ENCODE peak calls at places on chromosomes 11 and 22, in eight cellular contexts. M, O, X, P, T, R, L and E are unnamed samples. For H3K27me3, the result is how much of the 10 kb centered on the place peaks cover.

GRCh38 chr11:119352857-119353260 is 6.4 kb upstream of the MFRP start:
- DNase-seq in R (no peak), L (peak), X (peak), M (no peak), P (no peak), O (no peak), T (no peak), E (no peak)

GRCh38 chr22:20249797-20250354 is 18.2 kb downstream of the RTN4R start:
- DNase-seq in P (no peak), T (no peak), X (no peak), L (no peak), M (no peak), O (peak), R (no peak), E (no peak)

GRCh38 chr11:103729653-103730052 is 306.8 kb upstream of the DDI1 start:
- DNase-seq in X (no peak), T (no peak), M (no peak), L (no peak), O (no peak), P (no peak), R (no peak), E (no peak)

GRCh38 chr11:115990004-115990447 is 485.8 kb upstream of the CADM1 start:
- DNase-seq in X (peak), P (no peak), L (peak), R (no peak), M (no peak), O (no peak), T (no peak), E (no peak)

GRCh38 chr22:29555065-29555644 is 1.6 kb upstream of the THOC5 start:
- DNase-seq in R (no peak), T (no peak), M (no peak), O (peak), L (no peak), P (no peak), X (no peak), E (no peak)

GRCh38 chr11:63673579-63673978 is 2.4 kb upstream of the ATL3 start:
- DNase-seq in O (no peak), P (no peak), L (no peak), M (no peak), X (no peak), T (no peak), R (no peak), E (no peak)

GRCh38 chr11:112085822-112086421 is 634 bp downstream of the TIMM8B start:
- DNase-seq in L (peak), R (peak), P (no peak), X (peak), M (peak), O (peak), T (no peak), E (no peak)

GRCh38 chr11:61149624-61150615 is 11.3 kb downstream of the VPS37C start:
- DNase-seq in X (no peak), R (no peak), T (no peak), L (no peak), O (no peak), P (no peak), M (no peak), E (no peak)

GRCh38 chr11:87600938-87601337 is 563.2 kb downstream of the TMEM135 start:
- DNase-seq in P (no peak), T (no peak), L (peak), O (no peak), R (no peak), M (no peak), X (no peak), E (no peak)

GRCh38 chr22:45948081-45948648 is 28.8 kb downstream of the WNT7B start:
- DNase-seq in L (no peak), T (no peak), X (no peak), P (no peak), O (no peak), R (no peak), M (no peak), E (no peak)

GRCh38 chr22:23402275-23403151 is 177.6 kb downstream of the IGLL1 start:
- DNase-seq in L (peak), T (peak), R (peak), P (no peak), M (peak), X (peak), O (no peak), E (peak)

GRCh38 chr22:44625421-44625760 is 76.6 kb upstream of the PRR5 start:
- DNase-seq in P (no peak), T (no peak), O (no peak), L (no peak), R (no peak), M (no peak), X (no peak), E (no peak)

GRCh38 chr11:71564430-71564829 is 933 bp upstream of the KRTAP5-10 start:
- DNase-seq in M (no peak), L (no peak), R (no peak), T (no peak), O (no peak), X (no peak), P (no peak), E (no peak)

GRCh38 chr11:103920449-103920848 is 116.0 kb upstream of the DDI1 start:
- DNase-seq in M (no peak), R (no peak), O (no peak), P (no peak), X (no peak), T (no peak), L (no peak), E (no peak)

GRCh38 chr22:29308791-29309262 is 2.4 kb downstream of the GAS2L1 start:
- DNase-seq in M (no peak), O (no peak), R (no peak), T (peak), X (no peak), L (no peak), P (no peak), E (no peak)

GRCh38 chr11:134142536-134142935 is 73.7 kb downstream of the JAM3 start:
- DNase-seq in X (no peak), O (no peak), M (no peak), T (no peak), R (no peak), L (no peak), P (no peak), E (no peak)

GRCh38 chr11:94020777-94021615 is at the start of gene HEPHL1:
- DNase-seq in P (no peak), R (no peak), T (no peak), X (no peak), O (no peak), M (no peak), L (no peak), E (no peak)

GRCh38 chr22:17130199-17130598 is 9.0 kb upstream of the TMEM121B start:
- DNase-seq in P (no peak), T (no peak), R (no peak), X (no peak), M (no peak), O (no peak), L (no peak), E (no peak)

GRCh38 chr22:50732681-50733080 is 5.3 kb upstream of the ACR start:
- DNase-seq in L (no peak), M (no peak), X (peak), P (peak), T (no peak), R (no peak), O (no peak), E (no peak)

GRCh38 chr11:9250139-9250582 is 15.0 kb downstream of the DENND5A start:
- DNase-seq in X (no peak), T (peak), P (no peak), O (no peak), M (no peak), R (no peak), L (no peak), E (no peak)

GRCh38 chr11:118139578-118139977 is 13.0 kb downstream of the SCN4B start:
- DNase-seq in M (no peak), X (no peak), R (no peak), T (no peak), L (no peak), P (no peak), O (no peak), E (no peak)

GRCh38 chr11:93236741-93237675 is 39.2 kb upstream of the SLC36A4 start:
- DNase-seq in X (no peak), R (no peak), L (peak), M (peak), O (peak), T (no peak), P (no peak), E (no peak)

GRCh38 chr11:132055296-132055695 is 684.9 kb downstream of the NTM start:
- DNase-seq in M (no peak), X (no peak), P (no peak), O (no peak), R (no peak), L (no peak), T (no peak), E (no peak)

GRCh38 chr11:72807789-72808188 is 6.4 kb upstream of the ATG16L2 start:
- DNase-seq in M (no peak), X (no peak), T (no peak), L (no peak), R (no peak), P (no peak), O (no peak), E (no peak)

GRCh38 chr11:33735166-33735425 is 1.1 kb downstream of the CD59 start:
- DNase-seq in O (no peak), M (peak), P (no peak), L (no peak), R (no peak), T (no peak), X (no peak), E (no peak)

GRCh38 chr22:45640291-45640940 is 31.2 kb upstream of the ATXN10 start:
- DNase-seq in M (no peak), L (no peak), R (no peak), O (no peak), P (peak), T (no peak), X (no peak), E (no peak)

GRCh38 chr11:1160231-1161101 is 2.7 kb downstream of the MUC5AC start:
- DNase-seq in L (no peak), R (no peak), X (no peak), O (no peak), P (peak), M (no peak), T (no peak), E (no peak)
- H3K4me3 ChIP-seq in L (no peak), R (no peak), X (no peak), O (no peak), P (no peak), M (no peak), T (no peak), E (no peak)

GRCh38 chr22:26781591-26781990 is 124.2 kb downstream of the MIAT start:
- DNase-seq in R (no peak), O (no peak), M (no peak), T (no peak), P (no peak), X (no peak), L (peak), E (no peak)
- H3K27ac ChIP-seq in R (no peak), O (no peak), M (no peak), T (no peak), P (no peak), X (no peak), L (peak), E (no peak)

GRCh38 chr22:49549256-49549655 is 278.4 kb downstream of the BRD1 start:
- DNase-seq in X (no peak), R (no peak), O (no peak), P (no peak), L (no peak), T (no peak), M (no peak), E (no peak)
- H3K27me3 ChIP-seq in X (under half), R (under half), O (under half), P (under half), L (under half), T (under half), M (under half), E (under half)

GRCh38 chr22:36409911-36410756 is 22.4 kb upstream of the MYH9 start:
- DNase-seq in L (peak), M (peak), R (peak), T (peak), O (no peak), P (peak), X (peak), E (peak)
- H3K4me3 ChIP-seq in L (peak), M (peak), R (no peak), T (peak), O (no peak), P (peak), X (peak), E (peak)

DNA sequence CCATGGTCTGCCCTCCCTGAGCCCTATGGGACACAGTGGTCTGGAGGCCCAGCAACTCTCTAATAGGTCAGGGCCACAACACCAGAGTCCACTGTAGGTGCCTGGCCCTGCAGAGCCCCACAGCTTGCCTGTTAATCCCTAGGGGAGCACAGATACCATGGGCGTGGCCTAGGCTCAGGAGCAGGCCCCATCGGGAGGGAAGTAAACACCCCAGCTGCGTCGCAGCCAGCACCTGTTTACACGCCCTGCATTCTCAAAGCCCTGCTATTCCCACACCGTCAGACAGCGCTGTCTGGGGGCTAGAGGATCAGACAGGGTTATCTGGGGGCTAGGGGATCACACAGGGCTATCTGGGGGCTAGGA is 2.5 kb downstream of the KCTD17 start:
- DNase-seq in O (no peak), X (no peak), R (no peak), M (peak), T (no peak), P (no peak), L (no peak), E (no peak)
- H3K27ac ChIP-seq in O (no peak), X (no peak), R (no peak), M (no peak), T (no peak), P (peak), L (peak), E (no peak)